ENCODE peak calls at places on chromosomes 3 and 15, in ten cellular contexts. A, W, E, Q, C, F, H, V, I and Y are unnamed samples.

GRCh38 chr15:67750371-67750770 is 74.9 kb upstream of the SKOR1 start:
- DNase-seq in A (no peak), W (peak), E (no peak), Q (no peak), C (no peak), F (no peak), H (no peak), V (no peak), I (no peak), Y (no peak)

GRCh38 chr15:66287461-66288055 is 5.8 kb upstream of the DIS3L start:
- DNase-seq in A (peak), W (peak), E (peak), Q (peak), C (no peak), F (no peak), H (peak), V (peak), I (no peak), Y (no peak)

GRCh38 chr3:57141719-57142118 is 23.4 kb downstream of the IL17RD start:
- DNase-seq in A (no peak), W (no peak), E (no peak), Q (no peak), C (no peak), F (no peak), H (no peak), V (no peak), I (no peak), Y (peak)

GRCh38 chr15:26177816-26178215 is 314.7 kb upstream of the ATP10A start:
- DNase-seq in A (no peak), W (no peak), E (no peak), Q (no peak), C (no peak), F (no peak), H (no peak), V (no peak), I (no peak), Y (no peak)

GRCh38 chr3:12663311-12663935 is 494 bp downstream of the RAF1 start:
- DNase-seq in A (peak), W (no peak), E (peak), Q (no peak), C (no peak), F (peak), H (peak), V (peak), I (no peak), Y (peak)

GRCh38 chr15:39969002-39969394 is 35.1 kb downstream of the EIF2AK4 start:
- DNase-seq in A (no peak), W (no peak), E (no peak), Q (no peak), C (no peak), F (no peak), H (no peak), V (no peak), I (no peak), Y (no peak)

GRCh38 chr3:15645246-15645645 is 43.7 kb downstream of the BTD start:
- DNase-seq in A (no peak), W (no peak), E (no peak), Q (no peak), C (no peak), F (no peak), H (no peak), V (peak), I (no peak), Y (no peak)

GRCh38 chr3:112640864-112641751 is at the start of gene CCDC80:
- DNase-seq in A (peak), W (no peak), E (peak), Q (no peak), C (no peak), F (no peak), H (no peak), V (peak), I (peak), Y (no peak)

GRCh38 chr15:38768970-38769369 is 204.4 kb upstream of the RASGRP1 start:
- DNase-seq in A (no peak), W (no peak), E (peak), Q (no peak), C (peak), F (no peak), H (no peak), V (peak), I (no peak), Y (no peak)

GRCh38 chr3:44198265-44198956 is 43.3 kb upstream of the TOPAZ1 start:
- DNase-seq in A (peak), W (peak), E (peak), Q (peak), C (peak), F (peak), H (peak), V (peak), I (peak), Y (no peak)

GRCh38 chr3:186826316-186826977 is 16.1 kb upstream of the ADIPOQ start:
- DNase-seq in A (no peak), W (peak), E (no peak), Q (peak), C (no peak), F (no peak), H (no peak), V (no peak), I (no peak), Y (no peak)

GRCh38 chr3:28745904-28746617 is 397.4 kb upstream of the AZI2 start:
- DNase-seq in A (no peak), W (no peak), E (peak), Q (no peak), C (no peak), F (no peak), H (no peak), V (peak), I (no peak), Y (no peak)

GRCh38 chr15:38129531-38130199 is 123.0 kb upstream of the SPRED1 start:
- DNase-seq in A (peak), W (peak), E (peak), Q (peak), C (peak), F (no peak), H (no peak), V (peak), I (peak), Y (peak)

GRCh38 chr15:45943255-45943654 is 308.4 kb downstream of the SQOR start:
- DNase-seq in A (peak), W (peak), E (no peak), Q (no peak), C (no peak), F (no peak), H (no peak), V (no peak), I (no peak), Y (no peak)

GRCh38 chr3:127840671-127841070 is 18.4 kb upstream of the MGLL start:
- DNase-seq in A (no peak), W (peak), E (no peak), Q (no peak), C (no peak), F (no peak), H (no peak), V (no peak), I (no peak), Y (no peak)

GRCh38 chr15:99132122-99132521 is 27.2 kb downstream of the SYNM start:
- DNase-seq in A (no peak), W (no peak), E (no peak), Q (no peak), C (no peak), F (no peak), H (no peak), V (no peak), I (no peak), Y (no peak)